ENCODE peak calls at places on chromosomes 1 and 21, in eight cellular contexts. C is NCI-H1417; Z is stimulated activated CD8-positive, alpha-beta memory T cell treated with anti-CD3 and anti-CD28 coated beads, Interleukin-2, amount 100 ng/mL, for 48 hours; A is NCI-H2171 treated with DMSO at 0.1 percent for 48 hours; I is CD8-positive, alpha-beta T cell; E is COR-L47; N is CD4-positive, alpha-beta T cell; B is cardiac fibroblast. T is an unnamed sample.

GRCh38 chr1:915295-916172 is 8.2 kb upstream of the SAMD11 start:
- DNase-seq in C (no peak), Z (no peak), A (no peak), I (no peak), E (no peak), N (peak), B (no peak), T (no peak)

GRCh38 chr1:164768045-164768402 is 209.0 kb downstream of the PBX1 start:
- DNase-seq in C (no peak), Z (no peak), A (no peak), I (no peak), E (no peak), N (no peak), B (peak), T (no peak)

GRCh38 chr1:223731076-223731770 is 18.9 kb downstream of the CAPN2 start:
- DNase-seq in C (peak), Z (no peak), A (no peak), I (no peak), E (peak), N (no peak), B (peak), T (no peak)

GRCh38 chr21:38470762-38471161 is 27.5 kb downstream of the ERG start:
- DNase-seq in C (no peak), Z (no peak), A (no peak), I (no peak), E (no peak), N (no peak), B (peak), T (no peak)

GRCh38 chr21:35933466-35933865 is 126.9 kb downstream of the SETD4 start:
- DNase-seq in C (no peak), Z (no peak), A (no peak), I (no peak), E (no peak), N (no peak), B (peak), T (no peak)

GRCh38 chr1:69737527-69738176 is 169.9 kb downstream of the LRRC7 start:
- DNase-seq in C (peak), Z (no peak), A (peak), I (no peak), E (peak), N (no peak), B (peak), T (peak)

GRCh38 chr1:215631489-215631888 is 64.4 kb downstream of the KCTD3 start:
- DNase-seq in C (peak), Z (no peak), A (peak), I (no peak), E (peak), N (no peak), B (no peak), T (no peak)

GRCh38 chr1:26021647-26022403 is at the start of gene EXTL1:
- DNase-seq in C (no peak), Z (no peak), A (peak), I (no peak), E (no peak), N (no peak), B (peak), T (peak)

GRCh38 chr1:183778006-183778405 is 26.9 kb upstream of the RGL1 start:
- DNase-seq in C (no peak), Z (no peak), A (peak), I (no peak), E (no peak), N (no peak), B (no peak), T (no peak)

GRCh38 chr21:32940079-32941014 is 85.4 kb upstream of the OLIG2 start:
- DNase-seq in C (peak), Z (no peak), A (peak), I (peak), E (peak), N (peak), B (peak), T (peak)

GRCh38 chr1:43997295-43997694 is 5.9 kb downstream of the CCDC24 start:
- DNase-seq in C (peak), Z (no peak), A (no peak), I (no peak), E (no peak), N (no peak), B (no peak), T (no peak)

GRCh38 chr1:54996359-54996868 is 2.3 kb upstream of the BSND start:
- DNase-seq in C (peak), Z (peak), A (peak), I (peak), E (peak), N (peak), B (peak), T (peak)

GRCh38 chr21:42258885-42259407 is 40.0 kb downstream of the ABCG1 start:
- DNase-seq in C (no peak), Z (no peak), A (no peak), I (no peak), E (no peak), N (no peak), B (no peak), T (no peak)

GRCh38 chr1:52055066-52055853 is at the start of gene TXNDC12:
- DNase-seq in C (peak), Z (peak), A (peak), I (peak), E (peak), N (peak), B (peak), T (peak)

GRCh38 chr1:229756666-229757065 is 130.6 kb downstream of the URB2 start:
- DNase-seq in C (no peak), Z (no peak), A (no peak), I (no peak), E (no peak), N (no peak), B (peak), T (no peak)

GRCh38 chr1:50271968-50272578 is 151.2 kb downstream of the DMRTA2 start:
- DNase-seq in C (peak), Z (peak), A (peak), I (no peak), E (no peak), N (no peak), B (peak), T (peak)

T was measured in neuronal stem cell.